ENCODE peak calls at places on chromosomes 7 and 10, in six cellular contexts. One of them, this sample, is unnamed.

GRCh38 chr10:69456880-69457693 is 5.8 kb downstream of the TSPAN15 start:
- DNase-seq in neural progenitor cell: no peak
- DNase-seq in CD8-positive, alpha-beta T cell: no peak
- DNase-seq in right lobe of liver: no peak
- DNase-seq in pancreas: no peak
- DNase-seq in IMR-90: no peak
- DNase-seq in this sample: no peak

GRCh38 chr10:30528427-30528782 is 94.4 kb downstream of the MAP3K8 start:
- DNase-seq in neural progenitor cell: no peak
- DNase-seq in CD8-positive, alpha-beta T cell: no peak
- DNase-seq in right lobe of liver: no peak
- DNase-seq in pancreas: no peak
- DNase-seq in IMR-90: no peak
- DNase-seq in this sample: no peak

GRCh38 chr10:78973901-78974408 is 94.8 kb upstream of the ZMIZ1 start:
- DNase-seq in neural progenitor cell: peak; percentile 93
- DNase-seq in CD8-positive, alpha-beta T cell: peak; percentile 70
- DNase-seq in right lobe of liver: peak; percentile 88
- DNase-seq in pancreas: peak; percentile 80
- DNase-seq in IMR-90: peak; percentile 56
- DNase-seq in this sample: peak; percentile 24

GRCh38 chr10:83522881-83523386 is 616.4 kb upstream of the GHITM start:
- DNase-seq in neural progenitor cell: no peak
- DNase-seq in CD8-positive, alpha-beta T cell: no peak
- DNase-seq in right lobe of liver: no peak
- DNase-seq in pancreas: no peak
- DNase-seq in IMR-90: no peak
- DNase-seq in this sample: no peak

GRCh38 chr7:64888561-64888900 is 14.5 kb upstream of the ZNF273 start:
- DNase-seq in neural progenitor cell: no peak
- DNase-seq in CD8-positive, alpha-beta T cell: peak; percentile 53
- DNase-seq in right lobe of liver: no peak
- DNase-seq in pancreas: no peak
- DNase-seq in IMR-90: no peak
- DNase-seq in this sample: no peak

GRCh38 chr7:151671514-151671913 is 151.8 kb upstream of the RHEB start:
- DNase-seq in neural progenitor cell: no peak
- DNase-seq in CD8-positive, alpha-beta T cell: no peak
- DNase-seq in right lobe of liver: peak; percentile 89
- DNase-seq in pancreas: peak; percentile 63
- DNase-seq in IMR-90: no peak
- DNase-seq in this sample: no peak

GRCh38 chr7:100826546-100827329 is 585 bp downstream of the EPHB4 start:
- DNase-seq in neural progenitor cell: peak; percentile 61
- DNase-seq in CD8-positive, alpha-beta T cell: no peak
- DNase-seq in right lobe of liver: peak; percentile 52
- DNase-seq in pancreas: no peak
- DNase-seq in IMR-90: no peak
- DNase-seq in this sample: no peak

GRCh38 chr7:140577656-140578055 is 63.0 kb downstream of the DENND2A start:
- DNase-seq in neural progenitor cell: no peak
- DNase-seq in CD8-positive, alpha-beta T cell: no peak
- DNase-seq in right lobe of liver: no peak
- DNase-seq in pancreas: no peak
- DNase-seq in IMR-90: no peak
- DNase-seq in this sample: no peak

GRCh38 chr10:30422981-30423654 is 10.9 kb upstream of the MAP3K8 start:
- DNase-seq in neural progenitor cell: peak; percentile 52
- DNase-seq in CD8-positive, alpha-beta T cell: no peak
- DNase-seq in right lobe of liver: no peak
- DNase-seq in pancreas: no peak
- DNase-seq in IMR-90: peak; percentile 86
- DNase-seq in this sample: no peak

GRCh38 chr7:129840757-129841156 is 112.0 kb downstream of the UBE2H start:
- DNase-seq in neural progenitor cell: no peak
- DNase-seq in CD8-positive, alpha-beta T cell: no peak
- DNase-seq in right lobe of liver: no peak
- DNase-seq in pancreas: no peak
- DNase-seq in IMR-90: no peak
- DNase-seq in this sample: no peak

GRCh38 chr7:120743128-120743527 is 114.8 kb downstream of the TSPAN12 start:
- DNase-seq in neural progenitor cell: no peak
- DNase-seq in CD8-positive, alpha-beta T cell: no peak
- DNase-seq in right lobe of liver: no peak
- DNase-seq in pancreas: no peak
- DNase-seq in IMR-90: no peak
- DNase-seq in this sample: no peak

GRCh38 chr7:80876894-80877414 is 41.9 kb downstream of the SEMA3C start:
- DNase-seq in neural progenitor cell: no peak
- DNase-seq in CD8-positive, alpha-beta T cell: no peak
- DNase-seq in right lobe of liver: no peak
- DNase-seq in pancreas: no peak
- DNase-seq in IMR-90: peak; percentile 56
- DNase-seq in this sample: no peak

GRCh38 chr7:7157177-7157886 is 25.0 kb upstream of the C1GALT1 start:
- DNase-seq in neural progenitor cell: no peak
- DNase-seq in CD8-positive, alpha-beta T cell: peak; percentile 79
- DNase-seq in right lobe of liver: no peak
- DNase-seq in pancreas: no peak
- DNase-seq in IMR-90: peak; percentile 58
- DNase-seq in this sample: no peak

DNA sequence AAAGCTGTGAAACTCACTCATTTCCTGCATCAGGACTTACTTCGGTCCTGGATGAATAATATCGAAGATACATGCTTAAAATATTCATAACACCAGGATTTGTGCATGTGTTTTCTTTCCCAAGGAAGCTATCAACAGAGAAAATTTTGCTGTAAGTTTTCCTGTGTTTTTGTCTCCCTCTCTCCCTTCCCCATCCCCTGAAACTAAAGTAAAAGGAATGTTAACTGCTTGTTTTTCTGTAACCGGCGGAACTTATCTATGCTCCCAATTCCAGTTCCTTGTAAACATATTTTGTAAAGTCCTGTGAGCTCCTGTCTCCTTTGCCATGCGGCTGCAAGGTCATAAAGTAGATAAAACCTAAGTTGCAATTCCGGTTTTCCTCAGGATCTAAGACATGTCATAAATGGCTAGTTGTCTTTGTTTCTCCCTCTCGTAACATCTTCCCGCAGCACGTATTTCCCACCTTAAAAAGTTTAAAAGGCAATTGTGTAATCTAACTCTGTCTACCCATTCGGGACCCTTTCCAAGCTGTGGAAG is 79.0 kb upstream of the POM121L12 start:
- DNase-seq in neural progenitor cell: no peak
- DNase-seq in CD8-positive, alpha-beta T cell: no peak
- DNase-seq in right lobe of liver: no peak
- DNase-seq in pancreas: no peak
- DNase-seq in IMR-90: no peak
- DNase-seq in this sample: no peak
- H3K9me3 ChIP-seq in neural progenitor cell: no peaks in the 10 kb centered on the region
- H3K9me3 ChIP-seq in CD8-positive, alpha-beta T cell: no peaks in the 10 kb centered on the region
- H3K9me3 ChIP-seq in right lobe of liver: no peaks in the 10 kb centered on the region
- H3K9me3 ChIP-seq in pancreas: no peaks in the 10 kb centered on the region
- H3K9me3 ChIP-seq in IMR-90: peaks cover 4% of the 10 kb centered on the region
- H3K9me3 ChIP-seq in this sample: no peaks in the 10 kb centered on the region

GRCh38 chr7:158450476-158451124 is 137.0 kb downstream of the PTPRN2 start:
- DNase-seq in neural progenitor cell: no peak
- DNase-seq in CD8-positive, alpha-beta T cell: no peak
- DNase-seq in right lobe of liver: no peak
- DNase-seq in pancreas: no peak
- DNase-seq in IMR-90: no peak
- DNase-seq in this sample: no peak

GRCh38 chr7:158448701-158449100 is 138.9 kb downstream of the PTPRN2 start:
- DNase-seq in neural progenitor cell: no peak
- DNase-seq in CD8-positive, alpha-beta T cell: no peak
- DNase-seq in right lobe of liver: no peak
- DNase-seq in pancreas: no peak
- DNase-seq in IMR-90: no peak
- DNase-seq in this sample: no peak

GRCh38 chr7:158447206-158448171 is 140.1 kb downstream of the PTPRN2 start:
- DNase-seq in neural progenitor cell: no peak
- DNase-seq in CD8-positive, alpha-beta T cell: no peak
- DNase-seq in right lobe of liver: no peak
- DNase-seq in pancreas: peak; percentile 63
- DNase-seq in IMR-90: no peak
- DNase-seq in this sample: no peak

GRCh38 chr7:158449942-158450341 is 137.7 kb downstream of the PTPRN2 start:
- DNase-seq in neural progenitor cell: no peak
- DNase-seq in CD8-positive, alpha-beta T cell: no peak
- DNase-seq in right lobe of liver: no peak
- DNase-seq in pancreas: no peak
- DNase-seq in IMR-90: no peak
- DNase-seq in this sample: no peak

DNA sequence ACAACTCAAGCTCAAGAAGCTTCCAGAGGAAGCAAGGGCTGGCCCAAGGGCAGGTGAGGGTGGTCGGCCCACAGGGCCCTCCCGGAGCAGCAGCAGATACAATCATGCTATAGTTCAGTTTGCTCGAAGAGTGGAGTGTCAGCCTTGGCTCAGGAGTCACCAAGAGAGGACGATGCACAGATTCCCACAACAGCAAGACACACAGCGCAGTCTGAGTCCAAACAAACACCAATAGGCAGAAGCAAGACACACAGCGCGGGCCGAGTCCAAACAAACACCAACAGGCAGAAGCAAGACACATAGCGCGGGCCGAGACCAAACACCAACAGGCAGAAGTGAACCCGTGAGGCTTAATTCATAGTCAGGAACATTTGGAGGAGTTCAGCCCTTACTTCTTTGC is 138.4 kb downstream of the PTPRN2 start:
- DNase-seq in neural progenitor cell: no peak
- DNase-seq in CD8-positive, alpha-beta T cell: no peak
- DNase-seq in right lobe of liver: no peak
- DNase-seq in pancreas: no peak
- DNase-seq in IMR-90: no peak
- DNase-seq in this sample: no peak
- H3K9me3 ChIP-seq in neural progenitor cell: no peaks in the 10 kb centered on the region
- H3K9me3 ChIP-seq in CD8-positive, alpha-beta T cell: no peaks in the 10 kb centered on the region
- H3K9me3 ChIP-seq in right lobe of liver: no peaks in the 10 kb centered on the region
- H3K9me3 ChIP-seq in pancreas: no peaks in the 10 kb centered on the region
- H3K9me3 ChIP-seq in IMR-90: peaks cover 60% of the 10 kb centered on the region
- H3K9me3 ChIP-seq in this sample: no peaks in the 10 kb centered on the region

GRCh38 chr10:22686347-22686746 is 28.0 kb downstream of the PIP4K2A start:
- DNase-seq in neural progenitor cell: no peak
- DNase-seq in CD8-positive, alpha-beta T cell: no peak
- DNase-seq in right lobe of liver: no peak
- DNase-seq in pancreas: no peak
- DNase-seq in IMR-90: no peak
- DNase-seq in this sample: no peak

GRCh38 chr10:22682237-22683192 is 31.9 kb downstream of the PIP4K2A start:
- DNase-seq in neural progenitor cell: no peak
- DNase-seq in CD8-positive, alpha-beta T cell: peak; percentile 75
- DNase-seq in right lobe of liver: no peak
- DNase-seq in pancreas: no peak
- DNase-seq in IMR-90: peak; percentile 58
- DNase-seq in this sample: no peak

GRCh38 chr10:22684707-22685106 is 29.7 kb downstream of the PIP4K2A start:
- DNase-seq in neural progenitor cell: no peak
- DNase-seq in CD8-positive, alpha-beta T cell: no peak
- DNase-seq in right lobe of liver: no peak
- DNase-seq in pancreas: no peak
- DNase-seq in IMR-90: no peak
- DNase-seq in this sample: no peak

GRCh38 chr10:22683995-22684305 is 30.4 kb downstream of the PIP4K2A start:
- DNase-seq in neural progenitor cell: no peak
- DNase-seq in CD8-positive, alpha-beta T cell: no peak
- DNase-seq in right lobe of liver: no peak
- DNase-seq in pancreas: no peak
- DNase-seq in IMR-90: no peak
- DNase-seq in this sample: no peak

DNA sequence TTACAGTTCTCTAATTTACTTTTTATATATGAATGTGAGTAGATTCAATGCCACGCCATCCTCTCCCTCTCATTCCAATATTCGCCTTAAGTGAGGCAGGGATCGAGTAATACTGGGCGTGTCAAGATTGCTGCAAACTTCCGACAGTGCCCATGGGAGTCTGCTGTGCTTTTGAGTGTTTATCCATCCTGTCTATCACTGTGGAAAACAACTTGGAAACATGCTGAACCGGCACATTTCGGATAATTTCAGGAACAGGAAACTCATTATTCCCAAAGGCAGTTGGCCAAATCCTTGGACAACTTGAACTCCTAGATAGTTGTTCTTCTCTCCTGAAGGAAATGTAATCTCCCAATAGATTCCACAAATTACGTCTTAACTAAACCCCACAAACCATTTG is 28.5 kb downstream of the PIP4K2A start:
- DNase-seq in neural progenitor cell: no peak
- DNase-seq in CD8-positive, alpha-beta T cell: no peak
- DNase-seq in right lobe of liver: no peak
- DNase-seq in pancreas: no peak
- DNase-seq in IMR-90: no peak
- DNase-seq in this sample: no peak
- H3K9me3 ChIP-seq in neural progenitor cell: no peaks in the 10 kb centered on the region
- H3K9me3 ChIP-seq in CD8-positive, alpha-beta T cell: no peaks in the 10 kb centered on the region
- H3K9me3 ChIP-seq in right lobe of liver: no peaks in the 10 kb centered on the region
- H3K9me3 ChIP-seq in pancreas: no peaks in the 10 kb centered on the region
- H3K9me3 ChIP-seq in IMR-90: no peaks in the 10 kb centered on the region
- H3K9me3 ChIP-seq in this sample: no peaks in the 10 kb centered on the region

GRCh38 chr10:37816290-37816689 is 41.1 kb downstream of the ZNF248 start:
- DNase-seq in neural progenitor cell: no peak
- DNase-seq in CD8-positive, alpha-beta T cell: no peak
- DNase-seq in right lobe of liver: no peak
- DNase-seq in pancreas: no peak
- DNase-seq in IMR-90: no peak
- DNase-seq in this sample: no peak

GRCh38 chr10:37812290-37812689 is 45.1 kb downstream of the ZNF248 start:
- DNase-seq in neural progenitor cell: no peak
- DNase-seq in CD8-positive, alpha-beta T cell: no peak
- DNase-seq in right lobe of liver: no peak
- DNase-seq in pancreas: no peak
- DNase-seq in IMR-90: no peak
- DNase-seq in this sample: no peak

DNA sequence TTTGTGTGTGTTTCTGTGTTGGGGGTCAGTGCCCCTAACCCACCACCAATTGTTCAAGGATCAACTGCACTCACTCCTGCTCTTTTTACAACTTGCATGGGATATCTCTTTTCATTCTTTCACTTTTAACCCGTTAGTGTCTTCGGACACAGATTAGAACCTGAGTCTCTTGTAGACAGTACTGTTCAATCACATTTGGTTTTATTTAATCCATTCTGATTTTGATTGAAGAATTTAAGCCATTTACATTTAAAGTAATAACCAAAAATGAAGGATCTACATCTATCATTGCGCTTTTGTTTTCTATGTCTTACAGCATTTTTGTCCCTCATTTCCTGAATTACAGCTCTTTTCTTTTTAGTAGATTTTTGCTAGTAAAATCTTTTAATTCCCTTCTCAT is 43.6 kb downstream of the ZNF248 start:
- DNase-seq in neural progenitor cell: no peak
- DNase-seq in CD8-positive, alpha-beta T cell: no peak
- DNase-seq in right lobe of liver: no peak
- DNase-seq in pancreas: no peak
- DNase-seq in IMR-90: no peak
- DNase-seq in this sample: no peak
- H3K9me3 ChIP-seq in neural progenitor cell: peaks cover 23% of the 10 kb centered on the region
- H3K9me3 ChIP-seq in CD8-positive, alpha-beta T cell: peaks cover 5% of the 10 kb centered on the region
- H3K9me3 ChIP-seq in right lobe of liver: peaks cover 10% of the 10 kb centered on the region
- H3K9me3 ChIP-seq in pancreas: peaks cover 4% of the 10 kb centered on the region
- H3K9me3 ChIP-seq in IMR-90: peaks cover 13% of the 10 kb centered on the region
- H3K9me3 ChIP-seq in this sample: peaks cover 5% of the 10 kb centered on the region